ENCODE peak calls at places on chromosome 11, in eight cellular contexts. One of them, this sample, is unnamed.

GRCh38 chr11:33701831-33702230 is 1.2 kb upstream of the C11orf91 start:
- DNase-seq in activated T-helper 9 cell treated with anti-CD3 and anti-CD28 coated beads, Interleukin-2, amount 50 U/mL, for 16 hours: no peak
- DNase-seq in RCC 7860: no peak
- DNase-seq in SW480: no peak
- DNase-seq in HL-60: no peak
- DNase-seq in GM13977: no peak
- DNase-seq in A549: peak
- DNase-seq in type B pancreatic cell: no peak
- DNase-seq in this sample: peak

GRCh38 chr11:19441288-19441687 is 200.5 kb upstream of the E2F8 start:
- DNase-seq in A549: no peak
- DNase-seq in activated T-helper 9 cell treated with anti-CD3 and anti-CD28 coated beads, Interleukin-2, amount 50 U/mL, for 16 hours: no peak
- DNase-seq in SW480: peak
- DNase-seq in RCC 7860: no peak
- DNase-seq in GM13977: no peak
- DNase-seq in type B pancreatic cell: no peak
- DNase-seq in HL-60: no peak
- DNase-seq in this sample: no peak

GRCh38 chr11:61336171-61336935 is 3.3 kb downstream of the TKFC start:
- DNase-seq in SW480: peak
- DNase-seq in A549: peak
- DNase-seq in RCC 7860: peak
- DNase-seq in activated T-helper 9 cell treated with anti-CD3 and anti-CD28 coated beads, Interleukin-2, amount 50 U/mL, for 16 hours: peak
- DNase-seq in GM13977: peak
- DNase-seq in type B pancreatic cell: peak
- DNase-seq in HL-60: peak
- DNase-seq in this sample: peak

GRCh38 chr11:75740681-75741080 is 23.0 kb downstream of the MOGAT2 start:
- DNase-seq in RCC 7860: no peak
- DNase-seq in type B pancreatic cell: no peak
- DNase-seq in HL-60: no peak
- DNase-seq in activated T-helper 9 cell treated with anti-CD3 and anti-CD28 coated beads, Interleukin-2, amount 50 U/mL, for 16 hours: no peak
- DNase-seq in GM13977: no peak
- DNase-seq in A549: no peak
- DNase-seq in SW480: no peak
- DNase-seq in this sample: no peak

GRCh38 chr11:57571631-57572030 is 4.2 kb upstream of the UBE2L6 start:
- DNase-seq in activated T-helper 9 cell treated with anti-CD3 and anti-CD28 coated beads, Interleukin-2, amount 50 U/mL, for 16 hours: no peak
- DNase-seq in GM13977: no peak
- DNase-seq in SW480: no peak
- DNase-seq in type B pancreatic cell: no peak
- DNase-seq in A549: no peak
- DNase-seq in RCC 7860: no peak
- DNase-seq in HL-60: peak
- DNase-seq in this sample: no peak

GRCh38 chr11:1167256-1167655 is 9.5 kb downstream of the MUC5AC start:
- DNase-seq in activated T-helper 9 cell treated with anti-CD3 and anti-CD28 coated beads, Interleukin-2, amount 50 U/mL, for 16 hours: no peak
- DNase-seq in SW480: no peak
- DNase-seq in HL-60: no peak
- DNase-seq in A549: no peak
- DNase-seq in type B pancreatic cell: no peak
- DNase-seq in RCC 7860: no peak
- DNase-seq in GM13977: no peak
- DNase-seq in this sample: no peak

GRCh38 chr11:95494167-95494566 is 263.2 kb upstream of the SESN3 start:
- DNase-seq in HL-60: no peak
- DNase-seq in SW480: no peak
- DNase-seq in type B pancreatic cell: no peak
- DNase-seq in GM13977: no peak
- DNase-seq in activated T-helper 9 cell treated with anti-CD3 and anti-CD28 coated beads, Interleukin-2, amount 50 U/mL, for 16 hours: no peak
- DNase-seq in RCC 7860: no peak
- DNase-seq in A549: no peak
- DNase-seq in this sample: no peak

GRCh38 chr11:120305286-120305685 is 19.8 kb upstream of the TLCD5 start:
- DNase-seq in HL-60: no peak
- DNase-seq in A549: no peak
- DNase-seq in activated T-helper 9 cell treated with anti-CD3 and anti-CD28 coated beads, Interleukin-2, amount 50 U/mL, for 16 hours: no peak
- DNase-seq in type B pancreatic cell: no peak
- DNase-seq in RCC 7860: no peak
- DNase-seq in SW480: no peak
- DNase-seq in GM13977: no peak
- DNase-seq in this sample: no peak

GRCh38 chr11:1581976-1582375 is 3.1 kb downstream of the KRTAP5-1 start:
- DNase-seq in SW480: no peak
- DNase-seq in A549: no peak
- DNase-seq in HL-60: no peak
- DNase-seq in type B pancreatic cell: no peak
- DNase-seq in RCC 7860: no peak
- DNase-seq in activated T-helper 9 cell treated with anti-CD3 and anti-CD28 coated beads, Interleukin-2, amount 50 U/mL, for 16 hours: no peak
- DNase-seq in GM13977: no peak
- DNase-seq in this sample: no peak

GRCh38 chr11:131592152-131592551 is 221.7 kb downstream of the NTM start:
- DNase-seq in RCC 7860: no peak
- DNase-seq in activated T-helper 9 cell treated with anti-CD3 and anti-CD28 coated beads, Interleukin-2, amount 50 U/mL, for 16 hours: no peak
- DNase-seq in SW480: no peak
- DNase-seq in A549: no peak
- DNase-seq in type B pancreatic cell: no peak
- DNase-seq in GM13977: no peak
- DNase-seq in HL-60: no peak
- DNase-seq in this sample: no peak

GRCh38 chr11:110972640-110973039 is 260.4 kb upstream of the ARHGAP20 start:
- DNase-seq in A549: peak
- DNase-seq in RCC 7860: no peak
- DNase-seq in SW480: no peak
- DNase-seq in activated T-helper 9 cell treated with anti-CD3 and anti-CD28 coated beads, Interleukin-2, amount 50 U/mL, for 16 hours: no peak
- DNase-seq in type B pancreatic cell: no peak
- DNase-seq in HL-60: peak
- DNase-seq in GM13977: no peak
- DNase-seq in this sample: peak

GRCh38 chr11:105767945-105768344 is 158.1 kb downstream of the GRIA4 start:
- DNase-seq in type B pancreatic cell: no peak
- DNase-seq in SW480: no peak
- DNase-seq in HL-60: no peak
- DNase-seq in activated T-helper 9 cell treated with anti-CD3 and anti-CD28 coated beads, Interleukin-2, amount 50 U/mL, for 16 hours: no peak
- DNase-seq in RCC 7860: no peak
- DNase-seq in GM13977: no peak
- DNase-seq in A549: no peak
- DNase-seq in this sample: no peak

GRCh38 chr11:119584193-119585037 is 144.6 kb downstream of the NECTIN1 start:
- DNase-seq in HL-60: peak
- DNase-seq in type B pancreatic cell: peak
- DNase-seq in activated T-helper 9 cell treated with anti-CD3 and anti-CD28 coated beads, Interleukin-2, amount 50 U/mL, for 16 hours: no peak
- DNase-seq in GM13977: no peak
- DNase-seq in A549: no peak
- DNase-seq in RCC 7860: peak
- DNase-seq in SW480: peak
- DNase-seq in this sample: peak

GRCh38 chr11:58222730-58223129 is 6.0 kb downstream of the OR10Q1 start:
- DNase-seq in SW480: no peak
- DNase-seq in HL-60: no peak
- DNase-seq in activated T-helper 9 cell treated with anti-CD3 and anti-CD28 coated beads, Interleukin-2, amount 50 U/mL, for 16 hours: no peak
- DNase-seq in GM13977: no peak
- DNase-seq in A549: no peak
- DNase-seq in RCC 7860: no peak
- DNase-seq in type B pancreatic cell: no peak
- DNase-seq in this sample: peak

GRCh38 chr11:86632499-86633269 is 39.7 kb downstream of the ME3 start:
- DNase-seq in RCC 7860: peak
- DNase-seq in GM13977: no peak
- DNase-seq in activated T-helper 9 cell treated with anti-CD3 and anti-CD28 coated beads, Interleukin-2, amount 50 U/mL, for 16 hours: no peak
- DNase-seq in HL-60: no peak
- DNase-seq in SW480: peak
- DNase-seq in type B pancreatic cell: no peak
- DNase-seq in A549: peak
- DNase-seq in this sample: peak

GRCh38 chr11:121929581-121929980 is 186.4 kb downstream of the BLID start:
- DNase-seq in SW480: no peak
- DNase-seq in HL-60: no peak
- DNase-seq in GM13977: no peak
- DNase-seq in A549: no peak
- DNase-seq in activated T-helper 9 cell treated with anti-CD3 and anti-CD28 coated beads, Interleukin-2, amount 50 U/mL, for 16 hours: no peak
- DNase-seq in RCC 7860: no peak
- DNase-seq in type B pancreatic cell: no peak
- DNase-seq in this sample: peak

GRCh38 chr11:61955416-61956135 is 5.4 kb downstream of the BEST1 start:
- DNase-seq in type B pancreatic cell: peak
- DNase-seq in RCC 7860: no peak
- DNase-seq in activated T-helper 9 cell treated with anti-CD3 and anti-CD28 coated beads, Interleukin-2, amount 50 U/mL, for 16 hours: no peak
- DNase-seq in GM13977: no peak
- DNase-seq in HL-60: no peak
- DNase-seq in A549: no peak
- DNase-seq in SW480: no peak
- DNase-seq in this sample: peak

GRCh38 chr11:119361056-119361787 is 14.7 kb upstream of the MFRP start:
- DNase-seq in RCC 7860: peak
- DNase-seq in SW480: peak
- DNase-seq in HL-60: peak
- DNase-seq in activated T-helper 9 cell treated with anti-CD3 and anti-CD28 coated beads, Interleukin-2, amount 50 U/mL, for 16 hours: no peak
- DNase-seq in GM13977: peak
- DNase-seq in type B pancreatic cell: no peak
- DNase-seq in A549: peak
- DNase-seq in this sample: peak

GRCh38 chr11:11786234-11786633 is 55.5 kb upstream of the USP47 start:
- DNase-seq in SW480: no peak
- DNase-seq in A549: no peak
- DNase-seq in type B pancreatic cell: no peak
- DNase-seq in activated T-helper 9 cell treated with anti-CD3 and anti-CD28 coated beads, Interleukin-2, amount 50 U/mL, for 16 hours: no peak
- DNase-seq in RCC 7860: no peak
- DNase-seq in GM13977: no peak
- DNase-seq in HL-60: no peak
- DNase-seq in this sample: peak

GRCh38 chr11:77147668-77148321 is 19.7 kb downstream of the MYO7A start:
- DNase-seq in SW480: peak
- DNase-seq in A549: no peak
- DNase-seq in type B pancreatic cell: no peak
- DNase-seq in activated T-helper 9 cell treated with anti-CD3 and anti-CD28 coated beads, Interleukin-2, amount 50 U/mL, for 16 hours: no peak
- DNase-seq in GM13977: no peak
- DNase-seq in HL-60: no peak
- DNase-seq in RCC 7860: no peak
- DNase-seq in this sample: peak

GRCh38 chr11:74319139-74319538 is 7.7 kb upstream of the P4HA3 start:
- DNase-seq in GM13977: no peak
- DNase-seq in A549: peak
- DNase-seq in type B pancreatic cell: no peak
- DNase-seq in activated T-helper 9 cell treated with anti-CD3 and anti-CD28 coated beads, Interleukin-2, amount 50 U/mL, for 16 hours: no peak
- DNase-seq in SW480: no peak
- DNase-seq in RCC 7860: peak
- DNase-seq in HL-60: no peak
- DNase-seq in this sample: peak